ENCODE peak calls at places on chromosomes 13 and 19, in four cellular contexts. One of them, this sample, is unnamed.
A peak's percentile ranks its signal among the peaks of the same experiment; 100 is the strongest.

GRCh38 chr13:101291216-101291615 is 125.1 kb downstream of the NALCN start:
- DNase-seq in GM12878: no peak
- DNase-seq in HCT116: no peak
- DNase-seq in K562: no peak
- DNase-seq in this sample: no peak

GRCh38 chr13:22828081-22828480 is 352.7 kb upstream of the SGCG start:
- DNase-seq in GM12878: no peak
- DNase-seq in K562: no peak
- DNase-seq in HCT116: no peak
- DNase-seq in this sample: no peak

GRCh38 chr13:98834254-98834960 is 81.9 kb upstream of the SLC15A1 start:
- DNase-seq in GM12878: no peak
- DNase-seq in K562: no peak
- DNase-seq in HCT116: no peak
- DNase-seq in this sample: no peak

GRCh38 chr13:93867481-93867880 is 612.0 kb downstream of the DCT start:
- DNase-seq in K562: no peak
- DNase-seq in HCT116: no peak
- DNase-seq in GM12878: no peak
- DNase-seq in this sample: no peak

GRCh38 chr13:57629391-57629804 is 2.1 kb upstream of the PCDH17 start:
- DNase-seq in K562: no peak
- DNase-seq in HCT116: no peak
- DNase-seq in GM12878: no peak
- DNase-seq in this sample: no peak

GRCh38 chr13:82803341-82803740 is 1078.9 kb downstream of the SLITRK1 start:
- DNase-seq in GM12878: no peak
- DNase-seq in K562: no peak
- DNase-seq in HCT116: no peak
- DNase-seq in this sample: no peak

GRCh38 chr19:46866407-46867132 is 5.8 kb downstream of the ARHGAP35 start:
- DNase-seq in HCT116: no peak
- DNase-seq in K562: no peak
- DNase-seq in GM12878: no peak
- DNase-seq in this sample: no peak

GRCh38 chr19:58021541-58022282 is 12.1 kb upstream of the ZSCAN1 start:
- DNase-seq in K562: peak; percentile 59
- DNase-seq in HCT116: no peak
- DNase-seq in GM12878: no peak
- DNase-seq in this sample: peak; percentile 82

GRCh38 chr19:55638864-55639359 is 1.9 kb upstream of the ZNF580 start:
- DNase-seq in K562: no peak
- DNase-seq in GM12878: no peak
- DNase-seq in HCT116: no peak
- DNase-seq in this sample: peak; percentile 68

GRCh38 chr19:18292810-18293641 is 11.6 kb upstream of the JUND start:
- DNase-seq in HCT116: peak; percentile 73
- DNase-seq in K562: peak; percentile 81
- DNase-seq in GM12878: no peak
- DNase-seq in this sample: peak; percentile 45

GRCh38 chr13:30153871-30154426 is 153.4 kb downstream of the KATNAL1 start:
- DNase-seq in GM12878: no peak
- DNase-seq in K562: no peak
- DNase-seq in HCT116: no peak
- DNase-seq in this sample: no peak

GRCh38 chr13:46386426-46386995 is 541 bp downstream of the RUBCNL start:
- DNase-seq in HCT116: no peak
- DNase-seq in GM12878: no peak
- DNase-seq in K562: no peak
- DNase-seq in this sample: no peak

GRCh38 chr19:43311256-43311655 is 41.9 kb upstream of the PSG9 start:
- DNase-seq in GM12878: no peak
- DNase-seq in K562: no peak
- DNase-seq in HCT116: no peak
- DNase-seq in this sample: no peak

GRCh38 chr13:36549771-36550170 is 117.5 kb downstream of the CCNA1 start:
- DNase-seq in K562: no peak
- DNase-seq in GM12878: no peak
- DNase-seq in HCT116: no peak
- DNase-seq in this sample: no peak

GRCh38 chr19:48752511-48753365 is at the start of gene FUT1:
- DNase-seq in K562: peak; percentile 58
- DNase-seq in GM12878: no peak
- DNase-seq in HCT116: peak; percentile 89
- DNase-seq in this sample: peak; percentile 86

GRCh38 chr13:84405286-84405685 is 523.0 kb upstream of the SLITRK1 start:
- DNase-seq in K562: no peak
- DNase-seq in GM12878: no peak
- DNase-seq in HCT116: no peak
- DNase-seq in this sample: no peak

GRCh38 chr13:27036236-27036981 is 135.2 kb downstream of the USP12 start:
- DNase-seq in K562: no peak
- DNase-seq in HCT116: peak; percentile 32
- DNase-seq in GM12878: no peak
- DNase-seq in this sample: no peak

GRCh38 chr13:110706570-110707378 is 858 bp upstream of the CARS2 start:
- DNase-seq in K562: no peak
- DNase-seq in HCT116: no peak
- DNase-seq in GM12878: no peak
- DNase-seq in this sample: no peak

GRCh38 chr19:31519216-31519615 is 170.0 kb upstream of the TSHZ3 start:
- DNase-seq in HCT116: no peak
- DNase-seq in K562: no peak
- DNase-seq in GM12878: no peak
- DNase-seq in this sample: no peak

GRCh38 chr13:51518847-51519246 is 65.4 kb upstream of the WDFY2 start:
- DNase-seq in GM12878: no peak
- DNase-seq in HCT116: no peak
- DNase-seq in K562: no peak
- DNase-seq in this sample: no peak

DNA sequence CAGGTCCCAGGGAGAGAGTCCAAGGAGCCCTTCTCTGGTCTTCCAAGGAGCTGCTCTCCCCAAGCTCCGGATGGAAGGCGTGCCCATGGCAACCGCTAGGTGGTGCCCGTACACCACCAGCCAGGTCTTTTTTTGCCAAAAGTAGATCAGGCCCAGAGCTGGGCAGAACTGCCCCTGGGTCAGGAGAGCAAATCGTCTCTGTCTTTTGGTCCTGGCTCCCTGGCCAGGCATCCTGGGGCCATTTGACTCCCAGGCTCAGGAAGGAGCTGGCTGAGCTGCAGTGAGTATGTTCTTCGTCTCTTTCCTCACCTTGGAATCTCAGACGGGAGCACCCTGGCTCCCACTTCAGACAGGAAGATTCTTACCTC is 24.6 kb upstream of the BCL3 start:
- DNase-seq in K562: peak; percentile 86
- DNase-seq in GM12878: peak; percentile 54
- DNase-seq in HCT116: peak; percentile 68
- DNase-seq in this sample: peak; percentile 86
- TF ChIP-seq JUND in K562: peak; percentile 36
- TF ChIP-seq JUND in GM12878: no peak
- TF ChIP-seq JUND in HCT116: no peak
- TF ChIP-seq JUND in this sample: no peak

GRCh38 chr13:40503026-40503425 is 163.4 kb downstream of the FOXO1 start:
- DNase-seq in HCT116: no peak
- DNase-seq in K562: no peak
- DNase-seq in GM12878: no peak
- DNase-seq in this sample: no peak

GRCh38 chr13:40505196-40505595 is 161.2 kb downstream of the FOXO1 start:
- DNase-seq in GM12878: no peak
- DNase-seq in K562: no peak
- DNase-seq in HCT116: no peak
- DNase-seq in this sample: no peak

GRCh38 chr13:40504641-40505040 is 161.8 kb downstream of the FOXO1 start:
- DNase-seq in HCT116: no peak
- DNase-seq in K562: no peak
- DNase-seq in GM12878: no peak
- DNase-seq in this sample: no peak

GRCh38 chr13:40503966-40504591 is 162.4 kb downstream of the FOXO1 start:
- DNase-seq in GM12878: no peak
- DNase-seq in HCT116: no peak
- DNase-seq in K562: no peak
- DNase-seq in this sample: no peak

GRCh38 chr13:40502236-40502635 is 164.2 kb downstream of the FOXO1 start:
- DNase-seq in HCT116: no peak
- DNase-seq in K562: no peak
- DNase-seq in GM12878: no peak
- DNase-seq in this sample: peak; percentile 28
- TF ChIP-seq JUND in HCT116: no peak
- TF ChIP-seq JUND in K562: no peak
- TF ChIP-seq JUND in GM12878: no peak
- TF ChIP-seq JUND in this sample: no peak

GRCh38 chr13:73497430-73497829 is 438.6 kb downstream of the KLF5 start:
- DNase-seq in HCT116: no peak
- DNase-seq in K562: no peak
- DNase-seq in GM12878: no peak
- DNase-seq in this sample: no peak

GRCh38 chr13:73496711-73497110 is 437.9 kb downstream of the KLF5 start:
- DNase-seq in HCT116: no peak
- DNase-seq in K562: no peak
- DNase-seq in GM12878: no peak
- DNase-seq in this sample: no peak

DNA sequence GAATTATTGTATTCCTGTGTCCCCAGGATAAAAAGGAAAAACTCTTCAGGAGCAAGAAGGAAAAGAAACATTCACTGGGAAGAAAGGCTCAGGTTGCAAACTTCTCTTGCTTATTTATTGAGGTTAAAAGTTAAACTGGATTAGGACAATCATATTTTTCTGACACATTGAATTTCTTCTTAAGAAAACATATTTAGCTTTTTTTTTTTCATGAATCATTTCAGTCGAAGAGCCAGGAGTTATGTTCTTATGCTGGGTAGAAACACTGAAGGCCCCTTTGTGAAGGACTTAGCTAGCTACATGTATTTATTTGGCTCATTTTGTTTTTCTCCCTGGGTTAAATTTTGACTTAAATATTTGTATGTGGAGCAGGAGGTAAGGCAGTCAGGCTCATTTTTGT is 434.0 kb downstream of the KLF5 start:
- DNase-seq in HCT116: no peak
- DNase-seq in GM12878: no peak
- DNase-seq in K562: no peak
- DNase-seq in this sample: no peak
- TF ChIP-seq JUND in HCT116: no peak
- TF ChIP-seq JUND in GM12878: no peak
- TF ChIP-seq JUND in K562: no peak
- TF ChIP-seq JUND in this sample: no peak

GRCh38 chr19:7986321-7987083 is 18.9 kb downstream of the ELAVL1 start:
- DNase-seq in HCT116: no peak
- DNase-seq in K562: no peak
- DNase-seq in GM12878: no peak
- DNase-seq in this sample: no peak
- TF ChIP-seq JUND in HCT116: no peak
- TF ChIP-seq JUND in K562: no peak
- TF ChIP-seq JUND in GM12878: no peak
- TF ChIP-seq JUND in this sample: no peak